ENCODE peak calls at places on chromosomes 3 and 15, in seven cellular contexts. A is H9, R is neuronal stem cell, H is mesenchymal stem cell, S is IMR-90, K is mesendoderm, P is H1. B is an unnamed sample.

GRCh38 chr15:101318147-101318809 is 23.2 kb upstream of the SNRPA1 start:
- DNase-seq in A (no peak), R (no peak), H (no peak), S (no peak), K (no peak), P (no peak), B (peak)

GRCh38 chr15:59594493-59594942 is 17.1 kb upstream of the GCNT3 start:
- DNase-seq in A (no peak), R (no peak), H (peak), S (peak), K (no peak), P (no peak), B (no peak)

GRCh38 chr15:100224206-100225185 is 117.3 kb downstream of the ADAMTS17 start:
- DNase-seq in A (no peak), R (no peak), H (no peak), S (no peak), K (no peak), P (no peak), B (no peak)

GRCh38 chr3:111768076-111768475 is 91.0 kb upstream of the PHLDB2 start:
- DNase-seq in A (no peak), R (no peak), H (no peak), S (no peak), K (no peak), P (no peak), B (no peak)

GRCh38 chr3:5002174-5002870 is 23.1 kb downstream of the BHLHE40 start:
- DNase-seq in A (no peak), R (no peak), H (peak), S (no peak), K (peak), P (no peak), B (peak)

GRCh38 chr3:161263057-161263456 is 41.9 kb downstream of the NMD3 start:
- DNase-seq in A (no peak), R (no peak), H (peak), S (peak), K (no peak), P (no peak), B (no peak)

GRCh38 chr15:90001683-90002427 is 731 bp downstream of the ZNF710 start:
- DNase-seq in A (peak), R (peak), H (peak), S (peak), K (peak), P (peak), B (peak)

GRCh38 chr3:126083511-126083912 is 412 bp downstream of the SLC41A3 start:
- DNase-seq in A (peak), R (peak), H (peak), S (peak), K (peak), P (peak), B (peak)

GRCh38 chr3:179772297-179772696 is 119.5 kb downstream of the USP13 start:
- DNase-seq in A (no peak), R (no peak), H (no peak), S (no peak), K (peak), P (no peak), B (no peak)
- H3K4ac ChIP-seq in A (no peak), R (no peak), H (no peak), S (no peak), K (no peak), P (no peak), B (no peak)

GRCh38 chr15:95182081-95182480 is 950.7 kb downstream of the MCTP2 start:
- DNase-seq in A (no peak), R (no peak), H (no peak), S (no peak), K (no peak), P (no peak), B (peak)
- H3K4ac ChIP-seq in A (no peak), R (no peak), H (no peak), S (no peak), K (no peak), P (no peak), B (no peak)

GRCh38 chr3:134850761-134851160 is 55.7 kb downstream of the EPHB1 start:
- DNase-seq in A (no peak), R (no peak), H (no peak), S (no peak), K (no peak), P (no peak), B (no peak)

GRCh38 chr3:134857356-134857755 is 62.3 kb downstream of the EPHB1 start:
- DNase-seq in A (no peak), R (no peak), H (no peak), S (no peak), K (no peak), P (no peak), B (no peak)

GRCh38 chr3:134852893-134853351 is 57.9 kb downstream of the EPHB1 start:
- DNase-seq in A (no peak), R (no peak), H (no peak), S (no peak), K (no peak), P (no peak), B (no peak)

GRCh38 chr3:134852132-134852531 is 57.1 kb downstream of the EPHB1 start:
- DNase-seq in A (no peak), R (no peak), H (no peak), S (no peak), K (no peak), P (no peak), B (no peak)

DNA sequence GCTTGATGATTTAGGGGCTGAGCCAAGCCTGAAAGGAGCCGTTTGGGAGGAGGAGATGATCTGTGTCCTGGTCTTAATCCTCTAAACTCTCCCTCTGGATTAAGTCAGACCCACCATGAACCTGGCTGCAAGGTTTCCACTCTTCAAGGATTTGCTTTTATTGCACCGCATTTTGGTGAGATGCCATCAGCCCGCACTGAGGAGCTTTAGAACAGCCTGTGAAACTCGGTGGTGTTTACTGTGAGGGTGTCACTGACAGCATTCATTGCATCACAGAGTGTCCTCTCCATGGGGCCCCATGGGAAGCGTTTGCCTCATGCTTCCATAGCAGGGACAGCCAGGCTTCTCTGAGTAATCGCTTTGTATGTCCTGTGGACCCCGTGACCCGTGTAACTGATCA is 59.2 kb downstream of the EPHB1 start:
- DNase-seq in A (no peak), R (no peak), H (no peak), S (no peak), K (no peak), P (no peak), B (no peak)
- H3K4ac ChIP-seq in A (no peak), R (no peak), H (no peak), S (no peak), K (no peak), P (no peak), B (no peak)

DNA sequence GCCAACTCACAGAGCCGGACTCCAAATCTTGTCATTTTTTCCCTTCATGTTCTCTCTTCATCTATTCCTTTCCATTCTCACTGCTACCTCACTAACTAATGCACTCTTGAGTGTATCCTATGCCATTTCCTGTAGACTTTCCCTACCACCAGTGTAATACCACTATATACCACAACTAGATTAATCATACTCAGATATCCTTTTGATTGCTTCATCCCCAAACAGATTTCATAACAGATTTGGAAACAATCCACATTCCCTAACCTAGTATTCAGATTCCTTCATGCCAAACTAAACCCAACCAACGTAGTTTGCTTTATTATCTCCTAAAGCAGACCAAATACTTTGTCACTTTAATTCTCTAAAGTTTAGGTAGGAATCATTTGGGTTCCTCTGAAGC is 2.6 kb upstream of the PLOD2 start:
- DNase-seq in A (no peak), R (no peak), H (peak), S (peak), K (no peak), P (no peak), B (no peak)
- H3K4ac ChIP-seq in A (no peak), R (no peak), H (no peak), S (peak), K (no peak), P (no peak), B (no peak)

B was measured in trophoblast cell.